ENCODE peak calls at places on chromosomes 16 and 17, in ten cellular contexts. J is AG09319; D is neuronal stem cell; X is CD4-positive, alpha-beta memory T cell; B is activated CD4-positive, alpha-beta memory T cell treated with anti-CD3 and anti-CD28 coated beads, Interleukin-2, amount 10 ng/mL, durations not matched to agents 7 days and 5 days; N is fibroblast of the conjunctiva; P is neural crest cell; O is HL-60; L is fibroblast of pulmonary artery; R is stimulated activated CD4-positive, alpha-beta T cell treated with anti-CD3 and anti-CD28 coated beads, Interleukin-2, amount 100 ng/mL, for 4 hours. E is an unnamed sample.

GRCh38 chr17:59829217-59830006 is 63.3 kb downstream of the TUBD1 start:
- DNase-seq in J (no peak), D (no peak), X (peak; percentile 37), B (peak; percentile 62), N (no peak), P (no peak), O (peak; percentile 51), L (peak; percentile 98), R (peak; percentile 61), E (peak; percentile 92)

GRCh38 chr16:84827131-84827574 is 7.4 kb downstream of the CRISPLD2 start:
- DNase-seq in J (no peak), D (no peak), X (no peak), B (no peak), N (no peak), P (no peak), O (peak; percentile 76), L (peak; percentile 53), R (no peak), E (no peak)

GRCh38 chr17:31585280-31585630 is 193.8 kb downstream of the RAB11FIP4 start:
- DNase-seq in J (no peak), D (no peak), X (no peak), B (no peak), N (no peak), P (no peak), O (no peak), L (no peak), R (no peak), E (no peak)

GRCh38 chr17:67608691-67609090 is 109.0 kb upstream of the NOL11 start:
- DNase-seq in J (no peak), D (no peak), X (no peak), B (no peak), N (peak; percentile 26), P (no peak), O (no peak), L (peak; percentile 97), R (no peak), E (peak; percentile 5)

GRCh38 chr17:77378318-77379064 is 237.7 kb downstream of the SEC14L1 start:
- DNase-seq in J (no peak), D (no peak), X (no peak), B (no peak), N (no peak), P (no peak), O (no peak), L (no peak), R (no peak), E (no peak)

GRCh38 chr17:47702391-47702995 is 8.5 kb downstream of the TBKBP1 start:
- DNase-seq in J (no peak), D (no peak), X (no peak), B (no peak), N (no peak), P (no peak), O (no peak), L (no peak), R (no peak), E (no peak)

GRCh38 chr17:17809527-17810373 is 27.0 kb downstream of the SREBF1 start:
- DNase-seq in J (no peak), D (peak; percentile 76), X (no peak), B (no peak), N (peak; percentile 57), P (peak; percentile 64), O (no peak), L (peak; percentile 53), R (no peak), E (no peak)

GRCh38 chr16:57071840-57072541 is 20.4 kb upstream of the CPNE2 start:
- DNase-seq in J (no peak), D (no peak), X (no peak), B (no peak), N (no peak), P (no peak), O (no peak), L (peak; percentile 76), R (no peak), E (peak; percentile 80)

GRCh38 chr17:56979091-56979480 is 1.2 kb downstream of the SCPEP1 start:
- DNase-seq in J (no peak), D (no peak), X (no peak), B (no peak), N (no peak), P (no peak), O (no peak), L (no peak), R (no peak), E (no peak)

GRCh38 chr16:82924075-82924854 is 297.5 kb downstream of the CDH13 start:
- DNase-seq in J (no peak), D (no peak), X (peak; percentile 43), B (peak; percentile 61), N (no peak), P (no peak), O (no peak), L (no peak), R (no peak), E (no peak)

GRCh38 chr17:35788504-35788998 is 6.9 kb downstream of the MMP28 start:
- DNase-seq in J (no peak), D (no peak), X (no peak), B (no peak), N (peak; percentile 62), P (no peak), O (no peak), L (peak; percentile 67), R (no peak), E (peak; percentile 90)

GRCh38 chr16:74309789-74310781 is 13.5 kb downstream of the PSMD7 start:
- DNase-seq in J (no peak), D (peak; percentile 39), X (peak; percentile 21), B (peak; percentile 22), N (peak; percentile 33), P (no peak), O (no peak), L (peak; percentile 69), R (no peak), E (no peak)

GRCh38 chr17:57783338-57783742 is 38.2 kb upstream of the CCDC182 start:
- DNase-seq in J (no peak), D (peak; percentile 84), X (peak; percentile 58), B (peak; percentile 81), N (peak; percentile 3), P (peak; percentile 97), O (peak; percentile 53), L (peak; percentile 31), R (peak; percentile 58), E (peak; percentile 12)

GRCh38 chr17:59521465-59522126 is 43.8 kb upstream of the DHX40 start:
- DNase-seq in J (no peak), D (peak; percentile 63), X (peak; percentile 44), B (peak; percentile 61), N (peak; percentile 36), P (peak; percentile 81), O (peak; percentile 20), L (peak; percentile 76), R (peak; percentile 28), E (peak; percentile 5)

E was measured in NCI-H226.